ENCODE peak calls at places on chromosomes 16 and 17, in six cellular contexts. One of them, this sample, is unnamed.

GRCh38 chr17:13596241-13596941 is 5.3 kb downstream of the HS3ST3A1 start:
- DNase-seq in LHCN-M2: no peak
- DNase-seq in A549: no peak
- DNase-seq in caudate nucleus: no peak
- DNase-seq in NCI-H510A treated with DMSO at 0.1 percent for 48 hours: no peak
- DNase-seq in CD8-positive, alpha-beta T cell: no peak
- DNase-seq in this sample: no peak

GRCh38 chr16:88787579-88788314 is 2.7 kb upstream of the PIEZO1 start:
- DNase-seq in LHCN-M2: no peak
- DNase-seq in A549: no peak
- DNase-seq in caudate nucleus: no peak
- DNase-seq in NCI-H510A treated with DMSO at 0.1 percent for 48 hours: no peak
- DNase-seq in CD8-positive, alpha-beta T cell: no peak
- DNase-seq in this sample: no peak

GRCh38 chr16:70746040-70746707 is 54.8 kb downstream of the VAC14 start:
- DNase-seq in LHCN-M2: peak; percentile 86
- DNase-seq in A549: peak; percentile 68
- DNase-seq in caudate nucleus: peak; percentile 18
- DNase-seq in NCI-H510A treated with DMSO at 0.1 percent for 48 hours: peak; percentile 1
- DNase-seq in CD8-positive, alpha-beta T cell: no peak
- DNase-seq in this sample: peak; percentile 71

GRCh38 chr17:78898947-78899346 is 4.1 kb downstream of the CEP295NL start:
- DNase-seq in LHCN-M2: no peak
- DNase-seq in A549: no peak
- DNase-seq in caudate nucleus: peak; percentile 62
- DNase-seq in NCI-H510A treated with DMSO at 0.1 percent for 48 hours: no peak
- DNase-seq in CD8-positive, alpha-beta T cell: no peak
- DNase-seq in this sample: no peak

GRCh38 chr17:45425125-45425983 is 7.3 kb downstream of the ARHGAP27 start:
- DNase-seq in LHCN-M2: peak; percentile 49
- DNase-seq in A549: peak; percentile 97
- DNase-seq in caudate nucleus: no peak
- DNase-seq in NCI-H510A treated with DMSO at 0.1 percent for 48 hours: peak; percentile 95
- DNase-seq in CD8-positive, alpha-beta T cell: no peak
- DNase-seq in this sample: peak; percentile 86

GRCh38 chr16:50550035-50550434 is 1.8 kb downstream of the NKD1 start:
- DNase-seq in LHCN-M2: no peak
- DNase-seq in A549: no peak
- DNase-seq in caudate nucleus: no peak
- DNase-seq in NCI-H510A treated with DMSO at 0.1 percent for 48 hours: no peak
- DNase-seq in CD8-positive, alpha-beta T cell: no peak
- DNase-seq in this sample: no peak

GRCh38 chr17:2102931-2103398 is 48.1 kb downstream of the HIC1 start:
- DNase-seq in LHCN-M2: peak; percentile 59
- DNase-seq in A549: no peak
- DNase-seq in caudate nucleus: no peak
- DNase-seq in NCI-H510A treated with DMSO at 0.1 percent for 48 hours: no peak
- DNase-seq in CD8-positive, alpha-beta T cell: no peak
- DNase-seq in this sample: no peak

GRCh38 chr16:50676684-50677225 is 4.4 kb downstream of the SNX20 start:
- DNase-seq in LHCN-M2: no peak
- DNase-seq in A549: no peak
- DNase-seq in caudate nucleus: no peak
- DNase-seq in NCI-H510A treated with DMSO at 0.1 percent for 48 hours: no peak
- DNase-seq in CD8-positive, alpha-beta T cell: no peak
- DNase-seq in this sample: no peak

GRCh38 chr17:40522250-40522960 is 21.0 kb upstream of the TNS4 start:
- DNase-seq in LHCN-M2: no peak
- DNase-seq in A549: no peak
- DNase-seq in caudate nucleus: no peak
- DNase-seq in NCI-H510A treated with DMSO at 0.1 percent for 48 hours: no peak
- DNase-seq in CD8-positive, alpha-beta T cell: no peak
- DNase-seq in this sample: no peak

GRCh38 chr17:55588446-55588845 is 77.2 kb upstream of the SMIM36 start:
- DNase-seq in LHCN-M2: no peak
- DNase-seq in A549: no peak
- DNase-seq in caudate nucleus: no peak
- DNase-seq in NCI-H510A treated with DMSO at 0.1 percent for 48 hours: no peak
- DNase-seq in CD8-positive, alpha-beta T cell: no peak
- DNase-seq in this sample: no peak

GRCh38 chr17:44351961-44352921 is 7.1 kb downstream of the GRN start:
- DNase-seq in LHCN-M2: no peak
- DNase-seq in A549: no peak
- DNase-seq in caudate nucleus: no peak
- DNase-seq in NCI-H510A treated with DMSO at 0.1 percent for 48 hours: no peak
- DNase-seq in CD8-positive, alpha-beta T cell: no peak
- DNase-seq in this sample: no peak

GRCh38 chr16:15770512-15770911 is 86.3 kb downstream of the MYH11 start:
- DNase-seq in LHCN-M2: no peak
- DNase-seq in A549: no peak
- DNase-seq in caudate nucleus: no peak
- DNase-seq in NCI-H510A treated with DMSO at 0.1 percent for 48 hours: no peak
- DNase-seq in CD8-positive, alpha-beta T cell: no peak
- DNase-seq in this sample: no peak

GRCh38 chr17:7988750-7989178 is 13.7 kb upstream of the GUCY2D start:
- DNase-seq in LHCN-M2: peak; percentile 85
- DNase-seq in A549: peak; percentile 86
- DNase-seq in caudate nucleus: no peak
- DNase-seq in NCI-H510A treated with DMSO at 0.1 percent for 48 hours: peak; percentile 77
- DNase-seq in CD8-positive, alpha-beta T cell: no peak
- DNase-seq in this sample: peak; percentile 12

GRCh38 chr17:32240745-32241144 is 24.9 kb upstream of the RHBDL3 start:
- DNase-seq in LHCN-M2: peak; percentile 19
- DNase-seq in A549: no peak
- DNase-seq in caudate nucleus: no peak
- DNase-seq in NCI-H510A treated with DMSO at 0.1 percent for 48 hours: no peak
- DNase-seq in CD8-positive, alpha-beta T cell: no peak
- DNase-seq in this sample: no peak

GRCh38 chr16:73228649-73229048 is 180.7 kb upstream of the ZFHX3 start:
- DNase-seq in LHCN-M2: peak; percentile 66
- DNase-seq in A549: no peak
- DNase-seq in caudate nucleus: no peak
- DNase-seq in NCI-H510A treated with DMSO at 0.1 percent for 48 hours: no peak
- DNase-seq in CD8-positive, alpha-beta T cell: no peak
- DNase-seq in this sample: no peak

GRCh38 chr17:45073414-45074070 is 12.4 kb downstream of the NMT1 start:
- DNase-seq in LHCN-M2: no peak
- DNase-seq in A549: no peak
- DNase-seq in caudate nucleus: no peak
- DNase-seq in NCI-H510A treated with DMSO at 0.1 percent for 48 hours: no peak
- DNase-seq in CD8-positive, alpha-beta T cell: no peak
- DNase-seq in this sample: no peak

GRCh38 chr17:45225964-45226530 is 4.4 kb downstream of the FMNL1 start:
- DNase-seq in LHCN-M2: no peak
- DNase-seq in A549: no peak
- DNase-seq in caudate nucleus: no peak
- DNase-seq in NCI-H510A treated with DMSO at 0.1 percent for 48 hours: no peak
- DNase-seq in CD8-positive, alpha-beta T cell: peak; percentile 80
- DNase-seq in this sample: no peak

GRCh38 chr16:56861092-56861610 is 3.9 kb upstream of the SLC12A3 start:
- DNase-seq in LHCN-M2: no peak
- DNase-seq in A549: no peak
- DNase-seq in caudate nucleus: no peak
- DNase-seq in NCI-H510A treated with DMSO at 0.1 percent for 48 hours: no peak
- DNase-seq in CD8-positive, alpha-beta T cell: no peak
- DNase-seq in this sample: no peak

GRCh38 chr17:2178798-2179505 is 124.0 kb downstream of the HIC1 start:
- DNase-seq in LHCN-M2: no peak
- DNase-seq in A549: no peak
- DNase-seq in caudate nucleus: no peak
- DNase-seq in NCI-H510A treated with DMSO at 0.1 percent for 48 hours: no peak
- DNase-seq in CD8-positive, alpha-beta T cell: no peak
- DNase-seq in this sample: no peak

GRCh38 chr17:16442141-16442540 is 26.8 kb downstream of the TRPV2 start:
- DNase-seq in LHCN-M2: peak; percentile 34
- DNase-seq in A549: no peak
- DNase-seq in caudate nucleus: no peak
- DNase-seq in NCI-H510A treated with DMSO at 0.1 percent for 48 hours: no peak
- DNase-seq in CD8-positive, alpha-beta T cell: no peak
- DNase-seq in this sample: no peak

GRCh38 chr17:29566473-29567361 is at the start of gene ABHD15:
- DNase-seq in LHCN-M2: peak; percentile 61
- DNase-seq in A549: peak; percentile 84
- DNase-seq in caudate nucleus: no peak
- DNase-seq in NCI-H510A treated with DMSO at 0.1 percent for 48 hours: peak; percentile 70
- DNase-seq in CD8-positive, alpha-beta T cell: no peak
- DNase-seq in this sample: peak; percentile 44

GRCh38 chr17:36089888-36090836 is at the start of gene CCL3:
- DNase-seq in LHCN-M2: peak; percentile 19
- DNase-seq in A549: no peak
- DNase-seq in caudate nucleus: no peak
- DNase-seq in NCI-H510A treated with DMSO at 0.1 percent for 48 hours: no peak
- DNase-seq in CD8-positive, alpha-beta T cell: no peak
- DNase-seq in this sample: no peak

GRCh38 chr16:47475786-47476185 is 14.7 kb downstream of the PHKB start:
- DNase-seq in LHCN-M2: peak; percentile 19
- DNase-seq in A549: no peak
- DNase-seq in caudate nucleus: no peak
- DNase-seq in NCI-H510A treated with DMSO at 0.1 percent for 48 hours: no peak
- DNase-seq in CD8-positive, alpha-beta T cell: no peak
- DNase-seq in this sample: no peak

GRCh38 chr17:82213251-82214011 is 789 bp upstream of the CCDC57 start:
- DNase-seq in LHCN-M2: peak; percentile 75
- DNase-seq in A549: peak; percentile 97
- DNase-seq in caudate nucleus: peak; percentile 21
- DNase-seq in NCI-H510A treated with DMSO at 0.1 percent for 48 hours: no peak
- DNase-seq in CD8-positive, alpha-beta T cell: no peak
- DNase-seq in this sample: no peak

GRCh38 chr16:81645303-81645702 is 133.8 kb upstream of the PLCG2 start:
- DNase-seq in LHCN-M2: peak; percentile 83
- DNase-seq in A549: no peak
- DNase-seq in caudate nucleus: peak; percentile 11
- DNase-seq in NCI-H510A treated with DMSO at 0.1 percent for 48 hours: peak; percentile 46
- DNase-seq in CD8-positive, alpha-beta T cell: no peak
- DNase-seq in this sample: peak; percentile 85

GRCh38 chr16:3998793-3999478 is 117.3 kb downstream of the ADCY9 start:
- DNase-seq in LHCN-M2: peak; percentile 63
- DNase-seq in A549: no peak
- DNase-seq in caudate nucleus: no peak
- DNase-seq in NCI-H510A treated with DMSO at 0.1 percent for 48 hours: no peak
- DNase-seq in CD8-positive, alpha-beta T cell: no peak
- DNase-seq in this sample: no peak

GRCh38 chr17:74748279-74748528 is 224 bp upstream of the NHERF1 start:
- DNase-seq in LHCN-M2: no peak
- DNase-seq in A549: peak; percentile 93
- DNase-seq in caudate nucleus: no peak
- DNase-seq in NCI-H510A treated with DMSO at 0.1 percent for 48 hours: peak; percentile 92
- DNase-seq in CD8-positive, alpha-beta T cell: no peak
- DNase-seq in this sample: peak; percentile 82

GRCh38 chr17:21027031-21027430 is 15.8 kb downstream of the USP22 start:
- DNase-seq in LHCN-M2: no peak
- DNase-seq in A549: no peak
- DNase-seq in caudate nucleus: no peak
- DNase-seq in NCI-H510A treated with DMSO at 0.1 percent for 48 hours: no peak
- DNase-seq in CD8-positive, alpha-beta T cell: no peak
- DNase-seq in this sample: no peak

GRCh38 chr17:1557355-1558095 is 5.1 kb downstream of the PITPNA start:
- DNase-seq in LHCN-M2: no peak
- DNase-seq in A549: no peak
- DNase-seq in caudate nucleus: no peak
- DNase-seq in NCI-H510A treated with DMSO at 0.1 percent for 48 hours: no peak
- DNase-seq in CD8-positive, alpha-beta T cell: no peak
- DNase-seq in this sample: no peak

GRCh38 chr17:31558748-31559646 is 167.5 kb downstream of the RAB11FIP4 start:
- DNase-seq in LHCN-M2: peak; percentile 78
- DNase-seq in A549: peak; percentile 91
- DNase-seq in caudate nucleus: peak; percentile 72
- DNase-seq in NCI-H510A treated with DMSO at 0.1 percent for 48 hours: peak; percentile 72
- DNase-seq in CD8-positive, alpha-beta T cell: peak; percentile 13
- DNase-seq in this sample: peak; percentile 36

GRCh38 chr16:20023190-20023589 is 50.5 kb downstream of the GPR139 start:
- DNase-seq in LHCN-M2: peak; percentile 9
- DNase-seq in A549: no peak
- DNase-seq in caudate nucleus: no peak
- DNase-seq in NCI-H510A treated with DMSO at 0.1 percent for 48 hours: no peak
- DNase-seq in CD8-positive, alpha-beta T cell: no peak
- DNase-seq in this sample: no peak

GRCh38 chr17:63232565-63233310 is 213.4 kb downstream of the CYB561 start:
- DNase-seq in LHCN-M2: no peak
- DNase-seq in A549: no peak
- DNase-seq in caudate nucleus: no peak
- DNase-seq in NCI-H510A treated with DMSO at 0.1 percent for 48 hours: no peak
- DNase-seq in CD8-positive, alpha-beta T cell: no peak
- DNase-seq in this sample: no peak

GRCh38 chr16:88649924-88650748 is 717 bp downstream of the CYBA start:
- DNase-seq in LHCN-M2: no peak
- DNase-seq in A549: no peak
- DNase-seq in caudate nucleus: no peak
- DNase-seq in NCI-H510A treated with DMSO at 0.1 percent for 48 hours: peak; percentile 33
- DNase-seq in CD8-positive, alpha-beta T cell: no peak
- DNase-seq in this sample: no peak

GRCh38 chr16:48535831-48536599 is 74.0 kb downstream of the N4BP1 start:
- DNase-seq in LHCN-M2: peak; percentile 87
- DNase-seq in A549: no peak
- DNase-seq in caudate nucleus: no peak
- DNase-seq in NCI-H510A treated with DMSO at 0.1 percent for 48 hours: no peak
- DNase-seq in CD8-positive, alpha-beta T cell: no peak
- DNase-seq in this sample: no peak

GRCh38 chr17:62671553-62671952 is 44.1 kb downstream of the MRC2 start:
- DNase-seq in LHCN-M2: no peak
- DNase-seq in A549: no peak
- DNase-seq in caudate nucleus: no peak
- DNase-seq in NCI-H510A treated with DMSO at 0.1 percent for 48 hours: peak; percentile 81
- DNase-seq in CD8-positive, alpha-beta T cell: no peak
- DNase-seq in this sample: peak; percentile 82

GRCh38 chr17:81563861-81564586 is 11.9 kb upstream of the FAAP100 start:
- DNase-seq in LHCN-M2: peak; percentile 72
- DNase-seq in A549: no peak
- DNase-seq in caudate nucleus: no peak
- DNase-seq in NCI-H510A treated with DMSO at 0.1 percent for 48 hours: no peak
- DNase-seq in CD8-positive, alpha-beta T cell: no peak
- DNase-seq in this sample: no peak

GRCh38 chr16:73605309-73605708 is 557.4 kb upstream of the ZFHX3 start:
- DNase-seq in LHCN-M2: no peak
- DNase-seq in A549: no peak
- DNase-seq in caudate nucleus: no peak
- DNase-seq in NCI-H510A treated with DMSO at 0.1 percent for 48 hours: no peak
- DNase-seq in CD8-positive, alpha-beta T cell: no peak
- DNase-seq in this sample: no peak

GRCh38 chr16:22728167-22728836 is 85.7 kb upstream of the HS3ST2 start:
- DNase-seq in LHCN-M2: no peak
- DNase-seq in A549: no peak
- DNase-seq in caudate nucleus: no peak
- DNase-seq in NCI-H510A treated with DMSO at 0.1 percent for 48 hours: peak; percentile 80
- DNase-seq in CD8-positive, alpha-beta T cell: no peak
- DNase-seq in this sample: peak; percentile 28

GRCh38 chr16:80029381-80029630 is 428.8 kb upstream of the MAF start:
- DNase-seq in LHCN-M2: no peak
- DNase-seq in A549: no peak
- DNase-seq in caudate nucleus: no peak
- DNase-seq in NCI-H510A treated with DMSO at 0.1 percent for 48 hours: no peak
- DNase-seq in CD8-positive, alpha-beta T cell: no peak
- DNase-seq in this sample: no peak

This sample was measured in DMS153.